ENCODE peak calls at places on chromosome 4, in eight cellular contexts. K, A, E, B, N, I, O and F are unnamed samples.

GRCh38 chr4:101693842-101694398 is 96.6 kb upstream of the BANK1 start:
- DNase-seq in I (no peak), A (no peak), B (no peak), K (no peak), E (no peak), N (no peak), O (no peak), F (no peak)

GRCh38 chr4:88812420-88812819 is 114.8 kb upstream of the NAP1L5 start:
- DNase-seq in I (no peak), K (no peak), B (no peak), E (no peak), O (no peak), N (no peak), A (no peak), F (no peak)

GRCh38 chr4:47122592-47123291 is 91.4 kb downstream of the GABRB1 start:
- DNase-seq in A (peak; percentile 53), O (no peak), B (peak; percentile 54), K (peak; percentile 59), E (peak; percentile 85), N (no peak), I (peak; percentile 47), F (peak; percentile 48)

GRCh38 chr4:52253025-52253424 is 201.9 kb downstream of the SPATA18 start:
- DNase-seq in K (no peak), E (no peak), O (no peak), B (no peak), A (no peak), N (no peak), I (no peak), F (no peak)

GRCh38 chr4:126697748-126698147 is 935.0 kb upstream of the INTU start:
- DNase-seq in O (no peak), B (peak; percentile 83), I (no peak), N (no peak), E (no peak), A (peak; percentile 34), K (no peak), F (no peak)

GRCh38 chr4:121696641-121697461 is at the start of gene ANXA5:
- DNase-seq in A (peak; percentile 97), K (peak; percentile 89), N (peak; percentile 96), O (peak; percentile 46), I (peak; percentile 89), B (peak; percentile 92), E (peak; percentile 93), F (peak; percentile 55)

GRCh38 chr4:48970471-48970921 is 15.6 kb upstream of the CWH43 start:
- DNase-seq in I (no peak), E (no peak), O (no peak), N (no peak), A (peak; percentile 41), B (peak; percentile 91), K (no peak), F (no peak)

GRCh38 chr4:185932491-185932890 is 120.5 kb upstream of the SORBS2 start:
- DNase-seq in I (no peak), B (peak; percentile 31), N (no peak), O (no peak), E (peak; percentile 65), A (peak; percentile 16), K (no peak), F (no peak)

GRCh38 chr4:100114909-100115308 is 75.4 kb downstream of the DDIT4L start:
- DNase-seq in O (no peak), A (no peak), B (no peak), K (no peak), E (no peak), N (no peak), I (no peak), F (no peak)

GRCh38 chr4:112514079-112514448 is 1.9 kb downstream of the NEUROG2 start:
- DNase-seq in K (no peak), I (no peak), A (no peak), O (no peak), B (no peak), E (no peak), N (no peak), F (no peak)

GRCh38 chr4:47469951-47470350 is 6.4 kb upstream of the COMMD8 start:
- DNase-seq in I (no peak), N (no peak), A (peak; percentile 45), O (no peak), B (peak; percentile 50), K (no peak), E (peak; percentile 34), F (no peak)

GRCh38 chr4:114688063-114688462 is 89.5 kb downstream of the UGT8 start:
- DNase-seq in E (no peak), I (no peak), O (no peak), A (no peak), K (no peak), B (no peak), N (no peak), F (no peak)

GRCh38 chr4:145881991-145882390 is 56.6 kb downstream of the ZNF827 start:
- DNase-seq in E (no peak), I (no peak), B (no peak), N (no peak), O (no peak), K (peak; percentile 88), A (no peak), F (no peak)

GRCh38 chr4:121277194-121278105 is 103.4 kb downstream of the QRFPR start:
- DNase-seq in E (no peak), N (no peak), A (no peak), B (no peak), I (no peak), O (no peak), K (no peak), F (no peak)

GRCh38 chr4:113539408-113539807 is 222.1 kb downstream of the CAMK2D start:
- DNase-seq in B (peak; percentile 59), E (peak; percentile 55), N (no peak), O (no peak), I (peak; percentile 48), K (no peak), A (peak; percentile 42), F (no peak)

GRCh38 chr4:132530846-132531245 is 618.2 kb upstream of the PCDH10 start:
- DNase-seq in N (no peak), B (no peak), K (no peak), I (no peak), A (no peak), E (peak; percentile 1), O (no peak), F (no peak)

GRCh38 chr4:6463311-6464289 is 8.8 kb downstream of the PPP2R2C start:
- DNase-seq in E (no peak), B (no peak), A (no peak), K (peak; percentile 33), I (no peak), N (peak; percentile 61), O (no peak), F (no peak)

GRCh38 chr4:147740176-147740575 is 8.3 kb downstream of the ARHGAP10 start:
- DNase-seq in N (no peak), B (no peak), E (no peak), A (no peak), I (no peak), K (no peak), O (no peak), F (no peak)

GRCh38 chr4:182746876-182747275 is 170.3 kb downstream of the DCTD start:
- DNase-seq in O (no peak), I (no peak), K (no peak), E (no peak), A (no peak), N (no peak), B (no peak), F (no peak)

GRCh38 chr4:25402521-25402920 is 25.5 kb downstream of the ANAPC4 start:
- DNase-seq in A (peak; percentile 19), B (peak; percentile 58), O (no peak), K (no peak), E (peak; percentile 37), I (no peak), N (no peak), F (no peak)

GRCh38 chr4:166257891-166258290 is 384.9 kb downstream of the TLL1 start:
- DNase-seq in N (no peak), A (no peak), K (no peak), O (no peak), I (no peak), B (no peak), E (no peak), F (no peak)

GRCh38 chr4:40325406-40326019 is 9.6 kb upstream of the CHRNA9 start:
- DNase-seq in O (peak; percentile 82), E (peak; percentile 80), A (peak; percentile 75), K (no peak), B (peak; percentile 72), I (peak; percentile 21), N (no peak), F (peak; percentile 47)

GRCh38 chr4:108810087-108810486 is 47.2 kb upstream of the ETNPPL start:
- DNase-seq in I (no peak), N (no peak), A (no peak), K (no peak), O (no peak), B (no peak), E (no peak), F (no peak)

GRCh38 chr4:167786504-167786903 is 305.8 kb upstream of the ANXA10 start:
- DNase-seq in K (no peak), B (no peak), A (no peak), I (no peak), O (no peak), E (no peak), N (no peak), F (no peak)

GRCh38 chr4:74266081-74266480 is 42.2 kb upstream of the EPGN start:
- DNase-seq in E (no peak), B (no peak), K (no peak), A (no peak), N (no peak), I (no peak), O (no peak), F (no peak)

GRCh38 chr4:2798399-2799301 is 5.8 kb downstream of the SH3BP2 start:
- DNase-seq in A (no peak), B (no peak), O (no peak), E (peak; percentile 72), K (peak; percentile 78), I (no peak), N (peak; percentile 83), F (no peak)

GRCh38 chr4:20395160-20395773 is 143.6 kb downstream of the SLIT2 start:
- DNase-seq in E (peak; percentile 58), O (no peak), N (no peak), I (no peak), K (no peak), B (peak; percentile 21), A (no peak), F (no peak)

GRCh38 chr4:16710198-16710597 is 188.2 kb downstream of the LDB2 start:
- DNase-seq in K (no peak), O (no peak), I (no peak), B (no peak), A (no peak), E (no peak), N (no peak), F (no peak)

GRCh38 chr4:58807843-58808605 is 1697.8 kb upstream of the IGFBP7 start:
- DNase-seq in A (no peak), B (no peak), I (no peak), K (no peak), E (no peak), N (no peak), O (no peak), F (no peak)

GRCh38 chr4:102363033-102363432 is 17.8 kb upstream of the SLC39A8 start:
- DNase-seq in I (no peak), A (no peak), K (no peak), N (no peak), E (no peak), O (no peak), B (no peak), F (no peak)

GRCh38 chr4:74293558-74293957 is 14.7 kb upstream of the EPGN start:
- DNase-seq in A (no peak), B (no peak), N (no peak), I (no peak), E (no peak), O (no peak), K (no peak), F (no peak)

GRCh38 chr4:41281038-41281634 is 24.4 kb downstream of the UCHL1 start:
- DNase-seq in A (peak; percentile 88), I (peak; percentile 59), N (peak; percentile 64), E (peak; percentile 84), O (peak; percentile 43), B (peak; percentile 72), K (peak; percentile 58), F (peak; percentile 30)

GRCh38 chr4:104589264-104589868 is 94.7 kb upstream of the CXXC4 start:
- DNase-seq in K (no peak), I (no peak), O (no peak), N (no peak), A (no peak), B (no peak), E (peak; percentile 8), F (no peak)

GRCh38 chr4:175469519-175469918 is 342.5 kb downstream of the GPM6A start:
- DNase-seq in K (no peak), O (no peak), E (no peak), I (peak; percentile 15), N (no peak), A (peak; percentile 2), B (peak; percentile 18), F (no peak)